ENCODE peak calls at places on chromosomes 6 and 20, in nine cellular contexts. H, J, U, C, I, T, F, V and Q are unnamed samples.

GRCh38 chr20:63522981-63523611 is 2.5 kb downstream of the PPDPF start:
- DNase-seq in V (no peak), T (no peak), I (no peak), H (no peak), J (no peak), C (no peak), F (no peak), U (peak; percentile 10), Q (no peak)

GRCh38 chr6:158730175-158730907 is 80.5 kb downstream of the SYTL3 start:
- DNase-seq in I (no peak), C (no peak), H (no peak), V (peak; percentile 100), U (no peak), F (no peak), T (no peak), J (no peak), Q (no peak)

GRCh38 chr20:36465109-36466080 is 75.9 kb upstream of the MYL9 start:
- DNase-seq in V (peak; percentile 79), T (no peak), I (peak; percentile 91), J (no peak), U (no peak), F (no peak), C (peak; percentile 23), H (no peak), Q (peak; percentile 92)

GRCh38 chr6:7674291-7674690 is 51.6 kb upstream of the BMP6 start:
- DNase-seq in H (no peak), C (no peak), F (no peak), V (no peak), I (no peak), U (no peak), J (no peak), T (no peak), Q (no peak)

GRCh38 chr20:58755062-58755697 is 62.6 kb downstream of the NPEPL1 start:
- DNase-seq in T (no peak), F (no peak), I (no peak), J (no peak), V (no peak), C (no peak), U (no peak), H (no peak), Q (no peak)

GRCh38 chr6:13924146-13924948 is 405 bp upstream of the RNF182 start:
- DNase-seq in V (no peak), J (peak; percentile 15), T (peak; percentile 94), F (no peak), H (no peak), U (peak; percentile 55), I (peak; percentile 68), C (peak; percentile 41), Q (peak; percentile 44)

GRCh38 chr6:22320750-22321149 is 23.9 kb upstream of the PRL start:
- DNase-seq in C (no peak), J (no peak), H (no peak), U (no peak), F (no peak), I (peak; percentile 91), V (peak; percentile 24), T (no peak), Q (peak; percentile 63)

GRCh38 chr20:34968020-34968775 is 12.5 kb downstream of the MYH7B start:
- DNase-seq in T (no peak), F (no peak), C (no peak), J (no peak), U (no peak), V (no peak), I (no peak), H (no peak), Q (no peak)

GRCh38 chr6:815348-815738 is 122.4 kb upstream of the EXOC2 start:
- DNase-seq in H (no peak), T (peak; percentile 27), U (no peak), I (no peak), F (no peak), V (no peak), C (peak; percentile 23), J (no peak), Q (peak; percentile 1)

GRCh38 chr6:128600397-128600951 is 80.1 kb upstream of the PTPRK start:
- DNase-seq in I (peak; percentile 94), F (no peak), V (no peak), J (no peak), C (peak; percentile 50), T (peak; percentile 6), U (no peak), H (no peak), Q (peak; percentile 94)

DNA sequence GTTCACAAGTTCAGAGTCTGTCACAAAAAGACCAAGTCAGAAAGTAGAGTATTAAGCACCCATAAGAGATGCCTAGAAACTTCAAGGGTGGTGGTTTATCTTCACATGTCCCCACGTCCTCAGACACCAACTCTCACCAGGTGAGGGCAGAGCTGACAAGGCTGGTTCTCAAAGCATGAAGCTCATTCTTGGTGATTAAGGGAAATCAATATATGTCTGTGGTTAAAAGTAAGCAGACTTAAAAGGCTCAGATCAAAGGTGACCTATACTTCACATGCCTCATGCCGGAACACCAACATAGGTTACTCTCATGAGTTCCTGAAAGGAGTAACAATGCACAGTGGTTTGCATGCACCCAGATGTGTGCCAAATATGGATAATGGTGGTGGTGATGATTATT is 27.0 kb downstream of the IL17A start:
- DNase-seq in I (no peak), U (no peak), V (no peak), C (peak; percentile 28), J (no peak), T (no peak), F (no peak), H (no peak), Q (no peak)
- TF ChIP-seq CTCF in I (no peak), U (no peak), V (peak; percentile 21), C (peak; percentile 43), J (peak; percentile 10), T (no peak), F (peak; percentile 24), H (peak; percentile 34), Q (no peak)

GRCh38 chr6:169564453-169565240 is 137.2 kb downstream of the WDR27 start:
- DNase-seq in V (no peak), T (no peak), H (no peak), C (no peak), U (no peak), F (no peak), J (no peak), I (no peak), Q (no peak)
- TF ChIP-seq CTCF in V (peak; percentile 8), T (no peak), H (peak; percentile 25), C (no peak), U (no peak), F (no peak), J (no peak), I (no peak), Q (no peak)

DNA sequence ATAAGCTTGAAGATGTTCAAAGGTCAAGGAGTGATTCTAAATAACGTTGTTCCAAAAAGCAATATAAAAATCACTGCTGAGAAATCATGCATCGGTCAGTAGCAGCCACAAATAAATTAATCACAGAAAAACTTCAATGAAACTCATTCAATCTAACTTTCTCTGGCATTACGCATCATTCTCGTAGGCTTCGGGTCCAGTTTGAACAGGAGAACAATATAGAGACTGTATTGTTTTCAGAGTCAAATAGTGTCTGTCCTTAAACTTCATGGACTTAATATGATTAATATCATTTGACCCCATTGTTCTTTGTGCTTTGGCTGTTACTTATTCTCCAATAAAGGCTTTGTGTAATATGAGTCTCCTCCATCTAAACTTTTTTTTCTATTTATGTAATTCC is 200.4 kb downstream of the C6orf118 start:
- DNase-seq in I (no peak), C (no peak), T (no peak), V (no peak), H (no peak), F (no peak), J (no peak), U (no peak), Q (no peak)
- TF ChIP-seq CTCF in I (no peak), C (no peak), T (no peak), V (no peak), H (no peak), F (no peak), J (no peak), U (no peak), Q (no peak)

DNA sequence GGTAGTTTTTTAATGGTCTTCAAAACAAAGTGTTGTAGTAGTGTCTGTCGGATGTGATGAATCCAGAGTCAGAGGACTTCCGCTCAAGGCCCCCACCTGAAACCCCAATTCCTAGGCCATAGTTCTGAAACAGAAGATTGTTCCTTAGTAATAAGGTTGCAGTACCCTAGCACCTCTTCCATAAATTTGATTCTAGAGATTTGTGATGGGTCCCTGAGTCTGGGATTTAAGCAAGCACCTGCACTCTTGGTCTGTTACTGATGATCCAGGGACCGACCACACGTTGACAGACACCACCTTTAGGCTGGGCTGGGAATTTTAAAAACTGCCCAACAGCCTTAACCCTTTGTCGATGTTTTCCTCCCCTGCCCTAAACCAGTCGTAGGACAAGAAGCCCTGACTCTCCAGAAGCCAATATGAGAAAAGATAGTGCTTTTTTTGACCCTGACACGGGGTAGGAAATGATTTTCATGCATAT is 1.2 kb downstream of the KCTD20 start:
- DNase-seq in J (peak; percentile 26), C (peak; percentile 39), H (peak; percentile 41), F (peak; percentile 52), U (no peak), T (peak; percentile 63), I (peak; percentile 38), V (peak; percentile 32), Q (peak; percentile 15)
- TF ChIP-seq CTCF in J (no peak), C (peak; percentile 37), H (peak; percentile 31), F (peak; percentile 73), U (peak; percentile 43), T (peak; percentile 43), I (peak; percentile 8), V (peak; percentile 36), Q (peak; percentile 45)